ENCODE peak calls at places on chromosomes 13 and 19, in six cellular contexts. One of them, this sample, is unnamed.
A peak's percentile ranks its signal among the peaks of the same experiment; 100 is the strongest.

GRCh38 chr19:2249010-2249866 is at the start of gene AMH:
- DNase-seq in IMR-90: no peak
- DNase-seq in H1: peak; percentile 66
- DNase-seq in mesenchymal stem cell: no peak
- DNase-seq in neuronal stem cell: no peak
- DNase-seq in trophoblast cell: peak; percentile 47
- DNase-seq in this sample: no peak

GRCh38 chr19:4088065-4088679 is 21.5 kb upstream of the ZBTB7A start:
- DNase-seq in IMR-90: no peak
- DNase-seq in H1: no peak
- DNase-seq in mesenchymal stem cell: no peak
- DNase-seq in neuronal stem cell: no peak
- DNase-seq in trophoblast cell: no peak
- DNase-seq in this sample: no peak

GRCh38 chr13:102800145-102801041 is 1.5 kb downstream of the BIVM start:
- DNase-seq in IMR-90: peak; percentile 68
- DNase-seq in H1: peak; percentile 92
- DNase-seq in mesenchymal stem cell: peak; percentile 84
- DNase-seq in neuronal stem cell: peak; percentile 71
- DNase-seq in trophoblast cell: peak; percentile 84
- DNase-seq in this sample: peak; percentile 80

GRCh38 chr19:16899566-16900075 is 10.8 kb downstream of the F2RL3 start:
- DNase-seq in IMR-90: no peak
- DNase-seq in H1: peak; percentile 72
- DNase-seq in mesenchymal stem cell: peak; percentile 59
- DNase-seq in neuronal stem cell: no peak
- DNase-seq in trophoblast cell: peak; percentile 63
- DNase-seq in this sample: peak; percentile 81

GRCh38 chr19:29528946-29529645 is 3.3 kb downstream of the VSTM2B start:
- DNase-seq in IMR-90: no peak
- DNase-seq in H1: peak; percentile 70
- DNase-seq in mesenchymal stem cell: no peak
- DNase-seq in neuronal stem cell: peak; percentile 26
- DNase-seq in trophoblast cell: no peak
- DNase-seq in this sample: peak; percentile 47

GRCh38 chr13:28338742-28339141 is 156.2 kb downstream of the FLT1 start:
- DNase-seq in IMR-90: no peak
- DNase-seq in H1: no peak
- DNase-seq in mesenchymal stem cell: no peak
- DNase-seq in neuronal stem cell: no peak
- DNase-seq in trophoblast cell: no peak
- DNase-seq in this sample: no peak

GRCh38 chr19:49490287-49491029 is 3.0 kb downstream of the RPL13A start:
- DNase-seq in IMR-90: no peak
- DNase-seq in H1: no peak
- DNase-seq in mesenchymal stem cell: no peak
- DNase-seq in neuronal stem cell: no peak
- DNase-seq in trophoblast cell: no peak
- DNase-seq in this sample: peak; percentile 29

GRCh38 chr19:32691952-32692726 is 518 bp downstream of the NUDT19 start:
- DNase-seq in IMR-90: peak; percentile 69
- DNase-seq in H1: peak; percentile 72
- DNase-seq in mesenchymal stem cell: peak; percentile 75
- DNase-seq in neuronal stem cell: peak; percentile 36
- DNase-seq in trophoblast cell: peak; percentile 54
- DNase-seq in this sample: peak; percentile 51

GRCh38 chr19:10553943-10554381 is 10.3 kb downstream of the ATG4D start:
- DNase-seq in IMR-90: no peak
- DNase-seq in H1: no peak
- DNase-seq in mesenchymal stem cell: no peak
- DNase-seq in neuronal stem cell: no peak
- DNase-seq in trophoblast cell: no peak
- DNase-seq in this sample: no peak

GRCh38 chr13:46369506-46370268 is 17.4 kb downstream of the RUBCNL start:
- DNase-seq in IMR-90: peak; percentile 68
- DNase-seq in H1: no peak
- DNase-seq in mesenchymal stem cell: peak; percentile 90
- DNase-seq in neuronal stem cell: no peak
- DNase-seq in trophoblast cell: peak; percentile 73
- DNase-seq in this sample: no peak

GRCh38 chr19:18349524-18350128 is 9.2 kb downstream of the PGPEP1 start:
- DNase-seq in IMR-90: peak; percentile 65
- DNase-seq in H1: peak; percentile 75
- DNase-seq in mesenchymal stem cell: peak; percentile 61
- DNase-seq in neuronal stem cell: no peak
- DNase-seq in trophoblast cell: peak; percentile 76
- DNase-seq in this sample: no peak

GRCh38 chr19:51089786-51090185 is 7.1 kb upstream of the KLK14 start:
- DNase-seq in IMR-90: no peak
- DNase-seq in H1: no peak
- DNase-seq in mesenchymal stem cell: no peak
- DNase-seq in neuronal stem cell: no peak
- DNase-seq in trophoblast cell: no peak
- DNase-seq in this sample: no peak

GRCh38 chr19:45455707-45456499 is 11.9 kb upstream of the FOSB start:
- DNase-seq in IMR-90: peak; percentile 99
- DNase-seq in H1: peak; percentile 85
- DNase-seq in mesenchymal stem cell: peak; percentile 100
- DNase-seq in neuronal stem cell: no peak
- DNase-seq in trophoblast cell: peak; percentile 98
- DNase-seq in this sample: peak; percentile 96

GRCh38 chr19:41426116-41426841 is 895 bp downstream of the B3GNT8 start:
- DNase-seq in IMR-90: no peak
- DNase-seq in H1: no peak
- DNase-seq in mesenchymal stem cell: no peak
- DNase-seq in neuronal stem cell: no peak
- DNase-seq in trophoblast cell: no peak
- DNase-seq in this sample: no peak

GRCh38 chr13:97275775-97276501 is 53.8 kb downstream of the MBNL2 start:
- DNase-seq in IMR-90: no peak
- DNase-seq in H1: no peak
- DNase-seq in mesenchymal stem cell: no peak
- DNase-seq in neuronal stem cell: no peak
- DNase-seq in trophoblast cell: no peak
- DNase-seq in this sample: no peak

GRCh38 chr13:110546933-110547332 is 14.6 kb downstream of the RAB20 start:
- DNase-seq in IMR-90: peak; percentile 89
- DNase-seq in H1: no peak
- DNase-seq in mesenchymal stem cell: peak; percentile 90
- DNase-seq in neuronal stem cell: no peak
- DNase-seq in trophoblast cell: peak; percentile 95
- DNase-seq in this sample: no peak

GRCh38 chr13:54383604-54384003 is 1355.0 kb downstream of the OLFM4 start:
- DNase-seq in IMR-90: no peak
- DNase-seq in H1: no peak
- DNase-seq in mesenchymal stem cell: no peak
- DNase-seq in neuronal stem cell: no peak
- DNase-seq in trophoblast cell: no peak
- DNase-seq in this sample: no peak

GRCh38 chr19:5394907-5395505 is 54.4 kb upstream of the PTPRS start:
- DNase-seq in IMR-90: no peak
- DNase-seq in H1: peak; percentile 72
- DNase-seq in mesenchymal stem cell: no peak
- DNase-seq in neuronal stem cell: peak; percentile 90
- DNase-seq in trophoblast cell: no peak
- DNase-seq in this sample: peak; percentile 34

GRCh38 chr19:46660008-46660517 is 919 bp downstream of the DACT3 start:
- DNase-seq in IMR-90: no peak
- DNase-seq in H1: peak; percentile 72
- DNase-seq in mesenchymal stem cell: peak; percentile 65
- DNase-seq in neuronal stem cell: peak; percentile 61
- DNase-seq in trophoblast cell: no peak
- DNase-seq in this sample: peak; percentile 60

GRCh38 chr19:1401138-1401888 is at the start of gene GAMT:
- DNase-seq in IMR-90: no peak
- DNase-seq in H1: no peak
- DNase-seq in mesenchymal stem cell: peak; percentile 36
- DNase-seq in neuronal stem cell: peak; percentile 46
- DNase-seq in trophoblast cell: peak; percentile 37
- DNase-seq in this sample: no peak

GRCh38 chr13:74869846-74870245 is 612.1 kb downstream of the TBC1D4 start:
- DNase-seq in IMR-90: no peak
- DNase-seq in H1: no peak
- DNase-seq in mesenchymal stem cell: peak; percentile 9
- DNase-seq in neuronal stem cell: no peak
- DNase-seq in trophoblast cell: no peak
- DNase-seq in this sample: no peak

GRCh38 chr13:109665781-109666249 is 120.6 kb downstream of the IRS2 start:
- DNase-seq in IMR-90: no peak
- DNase-seq in H1: no peak
- DNase-seq in mesenchymal stem cell: no peak
- DNase-seq in neuronal stem cell: no peak
- DNase-seq in trophoblast cell: no peak
- DNase-seq in this sample: no peak

GRCh38 chr13:64272681-64273080 is 2857.0 kb upstream of the PCDH20 start:
- DNase-seq in IMR-90: no peak
- DNase-seq in H1: no peak
- DNase-seq in mesenchymal stem cell: no peak
- DNase-seq in neuronal stem cell: no peak
- DNase-seq in trophoblast cell: no peak
- DNase-seq in this sample: no peak

GRCh38 chr13:108281941-108282340 is 12.4 kb downstream of the TNFSF13B start:
- DNase-seq in IMR-90: no peak
- DNase-seq in H1: no peak
- DNase-seq in mesenchymal stem cell: no peak
- DNase-seq in neuronal stem cell: no peak
- DNase-seq in trophoblast cell: no peak
- DNase-seq in this sample: no peak

GRCh38 chr13:108278466-108278865 is 8.9 kb downstream of the TNFSF13B start:
- DNase-seq in IMR-90: no peak
- DNase-seq in H1: no peak
- DNase-seq in mesenchymal stem cell: no peak
- DNase-seq in neuronal stem cell: no peak
- DNase-seq in trophoblast cell: no peak
- DNase-seq in this sample: no peak

GRCh38 chr13:108288741-108289140 is 19.2 kb downstream of the TNFSF13B start:
- DNase-seq in IMR-90: no peak
- DNase-seq in H1: no peak
- DNase-seq in mesenchymal stem cell: no peak
- DNase-seq in neuronal stem cell: no peak
- DNase-seq in trophoblast cell: no peak
- DNase-seq in this sample: no peak

DNA sequence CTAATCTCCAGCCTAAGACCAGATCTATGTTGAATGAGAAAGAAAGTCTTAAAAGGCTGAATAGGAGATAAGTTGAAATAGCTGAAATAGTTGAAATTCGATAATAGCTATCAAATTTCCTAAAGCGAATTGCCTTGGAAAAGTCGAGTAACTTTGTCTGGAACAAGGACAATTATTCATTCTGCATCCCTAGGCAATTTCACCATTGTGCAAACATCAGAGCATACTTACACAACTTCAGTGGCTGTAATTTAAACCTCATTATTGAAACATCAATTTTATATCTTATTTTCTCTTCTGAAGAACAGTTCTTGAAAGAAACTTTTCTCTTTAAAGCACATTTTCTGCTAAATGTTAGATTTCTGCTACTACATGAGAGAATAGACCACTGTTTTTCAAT is 13.6 kb downstream of the TNFSF13B start:
- DNase-seq in IMR-90: peak; percentile 17
- DNase-seq in H1: no peak
- DNase-seq in mesenchymal stem cell: no peak
- DNase-seq in neuronal stem cell: no peak
- DNase-seq in trophoblast cell: no peak
- DNase-seq in this sample: no peak
- H3K14ac ChIP-seq in IMR-90: no peak overlapping the region
- H3K14ac ChIP-seq in H1: no peak overlapping the region
- H3K14ac ChIP-seq in mesenchymal stem cell: no peak overlapping the region
- H3K14ac ChIP-seq in neuronal stem cell: no peak overlapping the region
- H3K14ac ChIP-seq in trophoblast cell: no peak overlapping the region
- H3K14ac ChIP-seq in this sample: no peak overlapping the region

DNA sequence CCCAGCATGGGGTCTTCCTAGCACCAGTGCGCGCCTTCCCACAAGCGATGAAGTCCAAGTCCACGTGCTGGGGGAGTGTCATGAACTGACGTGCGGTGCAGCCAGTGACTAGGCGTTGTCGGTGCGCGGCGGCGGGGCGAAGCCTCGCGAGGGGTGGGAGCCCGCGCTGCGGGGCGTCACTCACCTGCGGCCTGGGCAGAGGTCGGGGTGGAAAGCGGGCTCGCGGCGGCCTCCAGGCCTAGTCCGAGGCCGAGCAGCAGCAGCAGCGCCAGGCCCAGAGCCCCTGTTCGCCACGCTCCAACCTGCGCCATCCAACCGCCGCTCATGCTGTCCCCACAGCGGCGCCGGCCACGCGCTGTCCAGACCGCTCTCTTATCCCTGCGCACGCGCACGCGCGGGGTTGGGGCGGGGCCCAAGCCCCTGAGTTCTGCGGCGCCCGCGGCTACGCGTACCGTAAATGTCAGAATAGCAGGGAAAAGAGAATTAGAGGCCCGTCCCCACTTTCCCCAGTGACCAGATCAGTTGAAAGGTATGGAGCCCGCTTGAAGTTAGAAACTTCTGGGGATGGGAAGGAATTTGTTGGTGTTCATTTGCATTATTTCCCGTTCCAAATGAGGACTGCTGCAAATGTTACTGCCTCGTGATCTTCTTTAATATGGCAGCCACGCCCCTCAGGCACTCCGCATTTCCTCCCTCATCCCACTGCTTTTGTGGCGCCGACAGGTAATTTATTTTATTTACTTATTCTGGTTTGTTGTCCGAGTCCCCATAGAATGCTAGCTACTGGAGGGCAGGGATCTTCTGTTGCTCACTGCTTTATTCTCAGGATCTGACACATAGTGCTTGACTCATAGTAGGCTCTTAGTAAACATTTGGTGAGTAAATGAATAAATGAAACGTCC is at the start of gene CD320:
- DNase-seq in IMR-90: peak; percentile 87
- DNase-seq in H1: peak; percentile 92
- DNase-seq in mesenchymal stem cell: peak; percentile 92
- DNase-seq in neuronal stem cell: peak; percentile 88
- DNase-seq in trophoblast cell: peak; percentile 95
- DNase-seq in this sample: peak; percentile 87
- H2AK5ac ChIP-seq in IMR-90: peak within 1 kb of the TSS; percentile 81
- H2AK5ac ChIP-seq in H1: peak within 1 kb of the TSS; percentile 87
- H2AK5ac ChIP-seq in mesenchymal stem cell: no peak within 1 kb of the TSS
- H2AK5ac ChIP-seq in neuronal stem cell: peak within 1 kb of the TSS; percentile 48
- H2AK5ac ChIP-seq in trophoblast cell: no peak within 1 kb of the TSS
- H2AK5ac ChIP-seq in this sample: no peak within 1 kb of the TSS

GRCh38 chr19:48395499-48395898 is 2.0 kb downstream of the GRIN2D start:
- DNase-seq in IMR-90: no peak
- DNase-seq in H1: peak; percentile 52
- DNase-seq in mesenchymal stem cell: no peak
- DNase-seq in neuronal stem cell: no peak
- DNase-seq in trophoblast cell: no peak
- DNase-seq in this sample: no peak
- H3K23ac ChIP-seq in IMR-90: no peak overlapping the region
- H3K23ac ChIP-seq in H1: no peak overlapping the region
- H3K23ac ChIP-seq in mesenchymal stem cell: no peak overlapping the region
- H3K23ac ChIP-seq in neuronal stem cell: no peak overlapping the region
- H3K23ac ChIP-seq in trophoblast cell: no peak overlapping the region
- H3K23ac ChIP-seq in this sample: no peak overlapping the region

GRCh38 chr13:33927315-33927714 is 109.4 kb downstream of the RFC3 start:
- DNase-seq in IMR-90: peak; percentile 64
- DNase-seq in H1: no peak
- DNase-seq in mesenchymal stem cell: peak; percentile 78
- DNase-seq in neuronal stem cell: no peak
- DNase-seq in trophoblast cell: peak; percentile 12
- DNase-seq in this sample: no peak

GRCh38 chr13:33931397-33931987 is 113.5 kb downstream of the RFC3 start:
- DNase-seq in IMR-90: peak; percentile 53
- DNase-seq in H1: no peak
- DNase-seq in mesenchymal stem cell: peak; percentile 67
- DNase-seq in neuronal stem cell: peak; percentile 39
- DNase-seq in trophoblast cell: peak; percentile 76
- DNase-seq in this sample: no peak

GRCh38 chr13:33925563-33925962 is 107.6 kb downstream of the RFC3 start:
- DNase-seq in IMR-90: no peak
- DNase-seq in H1: no peak
- DNase-seq in mesenchymal stem cell: no peak
- DNase-seq in neuronal stem cell: no peak
- DNase-seq in trophoblast cell: no peak
- DNase-seq in this sample: no peak
- H3K14ac ChIP-seq in IMR-90: no peak overlapping the region
- H3K14ac ChIP-seq in H1: no peak overlapping the region
- H3K14ac ChIP-seq in mesenchymal stem cell: no peak overlapping the region
- H3K14ac ChIP-seq in neuronal stem cell: no peak overlapping the region
- H3K14ac ChIP-seq in trophoblast cell: no peak overlapping the region
- H3K14ac ChIP-seq in this sample: no peak overlapping the region

This sample was measured in H9.